ENCODE peak calls at places on chromosomes 5 and 9, in five cellular contexts. K is endodermal cell, I is fibroblast of lung, G is body of pancreas, S is PC-9. B is an unnamed sample.
A peak's percentile ranks its signal among the peaks of the same experiment; 100 is the strongest.

GRCh38 chr5:172102913-172103629 is 85.0 kb downstream of the STK10 start:
- DNase-seq in S (peak; percentile 84), I (peak; percentile 99), K (peak; percentile 68), G (no peak), B (peak; percentile 97)

GRCh38 chr9:88378317-88378716 is 9.9 kb upstream of the SPIN1 start:
- DNase-seq in G (no peak), K (peak; percentile 84), S (no peak), I (no peak), B (peak; percentile 11)

GRCh38 chr5:149496166-149496565 is 55.1 kb downstream of the CSNK1A1 start:
- DNase-seq in S (no peak), G (no peak), I (peak; percentile 64), K (no peak), B (no peak)

GRCh38 chr5:172913117-172913850 is 45.9 kb upstream of the RPL26L1 start:
- DNase-seq in I (no peak), K (no peak), G (peak; percentile 72), S (no peak), B (no peak)

GRCh38 chr5:172546196-172546595 is 91.9 kb upstream of the SH3PXD2B start:
- DNase-seq in G (no peak), S (no peak), I (no peak), K (peak; percentile 15), B (no peak)

GRCh38 chr9:6584881-6585597 is 60.5 kb downstream of the GLDC start:
- DNase-seq in I (peak; percentile 36), G (no peak), K (no peak), S (no peak), B (peak; percentile 68)

GRCh38 chr5:32004404-32004803 is 169.7 kb downstream of the GOLPH3 start:
- DNase-seq in S (no peak), K (no peak), I (no peak), G (no peak), B (no peak)

GRCh38 chr9:106717686-106718085 is 145.3 kb upstream of the ZNF462 start:
- DNase-seq in K (no peak), G (peak; percentile 35), S (peak; percentile 60), I (peak; percentile 87), B (peak; percentile 87)

GRCh38 chr9:692636-693459 is 148.6 kb upstream of the DMRT1 start:
- DNase-seq in I (no peak), S (no peak), K (peak; percentile 35), G (no peak), B (no peak)

GRCh38 chr9:129907196-129907595 is 71.9 kb downstream of the USP20 start:
- DNase-seq in S (no peak), K (no peak), I (no peak), G (no peak), B (no peak)

GRCh38 chr9:74056023-74056422 is 441.1 kb upstream of the RORB start:
- DNase-seq in K (no peak), S (no peak), I (no peak), G (no peak), B (no peak)

GRCh38 chr5:40578501-40579451 is 100.9 kb upstream of the PTGER4 start:
- DNase-seq in K (no peak), I (peak; percentile 12), G (no peak), S (peak; percentile 61), B (peak; percentile 45)

GRCh38 chr9:70410368-70410767 is 4.1 kb downstream of the KLF9 start:
- DNase-seq in K (no peak), I (peak; percentile 74), S (no peak), G (no peak), B (peak; percentile 65)

GRCh38 chr5:117788596-117788995 is 1199.8 kb downstream of the DTWD2 start:
- DNase-seq in K (no peak), I (no peak), G (no peak), S (no peak), B (peak; percentile 5)

GRCh38 chr5:84603557-84604185 is 219.0 kb upstream of the EDIL3 start:
- DNase-seq in S (no peak), G (peak; percentile 7), I (peak; percentile 97), K (no peak), B (peak; percentile 60)

GRCh38 chr5:28927559-28928326 is 1889.4 kb upstream of the CDH9 start:
- DNase-seq in S (no peak), G (no peak), I (no peak), K (no peak), B (no peak)

GRCh38 chr9:113536483-113537226 is 73.1 kb downstream of the RGS3 start:
- DNase-seq in G (no peak), K (peak; percentile 61), I (peak; percentile 15), S (no peak), B (no peak)

GRCh38 chr5:173736923-173737412 is 120.5 kb upstream of the BOD1 start:
- DNase-seq in I (no peak), S (no peak), K (no peak), G (no peak), B (no peak)

GRCh38 chr9:134778841-134779411 is 101.7 kb upstream of the FCN2 start:
- DNase-seq in I (peak; percentile 73), K (peak; percentile 93), S (peak; percentile 56), G (peak; percentile 65), B (peak; percentile 59)

GRCh38 chr5:83035373-83036170 is 41.6 kb downstream of the TMEM167A start:
- DNase-seq in K (no peak), I (no peak), G (peak; percentile 26), S (no peak), B (no peak)

GRCh38 chr9:134226221-134226930 is 62.0 kb upstream of the RNU6ATAC start:
- DNase-seq in I (no peak), G (no peak), S (no peak), K (no peak), B (peak; percentile 62)

GRCh38 chr5:174596429-174596828 is 128.0 kb upstream of the MSX2 start:
- DNase-seq in S (peak; percentile 66), I (peak; percentile 73), G (no peak), K (no peak), B (peak; percentile 2)

GRCh38 chr9:73577867-73578266 is 426.2 kb downstream of the ANXA1 start:
- DNase-seq in G (no peak), S (no peak), I (peak; percentile 75), K (no peak), B (peak; percentile 39)

GRCh38 chr9:124869986-124870560 is 8.1 kb downstream of the ARPC5L start:
- DNase-seq in S (no peak), G (peak; percentile 59), I (peak; percentile 35), K (no peak), B (peak; percentile 48)

DNA sequence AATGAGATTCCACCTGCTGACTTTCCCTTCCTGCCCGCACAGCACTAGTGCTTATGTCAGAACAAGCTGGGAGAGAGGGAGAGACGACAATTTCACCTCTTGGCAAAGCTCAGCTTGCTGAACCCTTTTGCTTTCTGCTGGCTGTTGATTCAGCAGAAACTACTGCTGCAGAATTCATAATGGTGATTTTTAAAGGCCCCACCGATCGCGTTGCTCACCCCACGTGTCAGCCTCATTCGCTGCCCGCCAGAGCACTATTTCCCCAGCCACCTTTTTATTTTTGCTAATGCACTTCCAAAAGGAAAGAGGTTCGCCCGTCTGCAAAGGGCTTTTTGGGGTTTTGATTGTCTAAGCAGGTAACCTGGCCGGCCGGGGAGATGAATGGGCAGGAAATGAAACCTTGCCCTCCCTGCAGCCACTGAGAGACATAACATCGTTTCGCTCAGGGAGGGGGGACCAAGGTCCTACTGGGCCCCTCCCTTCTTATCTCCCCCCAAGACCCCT is 1.3 kb downstream of the PPP2R2B start:
- DNase-seq in G (peak; percentile 13), K (peak; percentile 56), I (peak; percentile 26), S (no peak), B (no peak)
- H3K4me3 ChIP-seq in G (peak overlapping the region; percentile 44), K (peak overlapping the region; percentile 83), I (no peak overlapping the region), S (no peak overlapping the region), B (no peak overlapping the region)

DNA sequence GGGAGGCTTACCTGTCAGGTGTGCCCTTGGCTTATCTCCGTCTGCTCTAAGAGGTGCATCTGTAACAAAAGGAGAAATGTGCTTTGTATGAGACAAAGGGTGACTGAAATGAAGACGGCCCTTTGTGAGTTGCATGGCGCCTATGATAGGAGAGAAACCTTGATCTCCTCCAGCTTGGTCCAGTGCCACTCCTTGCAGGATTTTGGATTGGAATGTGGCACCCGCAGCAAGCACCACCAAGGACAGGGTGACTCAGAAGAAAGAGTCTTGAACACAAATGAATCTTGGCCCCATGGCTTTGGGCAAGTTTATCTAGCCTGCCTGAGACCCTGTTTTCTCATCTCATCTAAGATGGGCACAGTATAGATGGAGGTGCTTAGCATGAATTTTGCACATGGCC is 13.4 kb downstream of the TNFSF15 start:
- DNase-seq in S (no peak), G (no peak), K (no peak), I (no peak), B (no peak)
- TF ChIP-seq CTCF in S (no peak), G (no peak), K (no peak), I (no peak), B (no peak)

GRCh38 chr5:38445374-38446028 is 110.9 kb downstream of the LIFR start:
- DNase-seq in K (peak; percentile 58), I (peak; percentile 45), S (no peak), G (peak; percentile 35), B (peak; percentile 34)

GRCh38 chr5:38443390-38443789 is 113.1 kb downstream of the LIFR start:
- DNase-seq in I (no peak), K (no peak), S (no peak), G (no peak), B (no peak)

GRCh38 chr5:38447786-38448185 is 108.7 kb downstream of the LIFR start:
- DNase-seq in S (no peak), K (no peak), I (no peak), G (no peak), B (no peak)

GRCh38 chr5:38448553-38449350 is 107.7 kb downstream of the LIFR start:
- DNase-seq in I (no peak), G (no peak), K (peak; percentile 24), S (no peak), B (no peak)

GRCh38 chr5:38446029-38446522 is 110.4 kb downstream of the LIFR start:
- DNase-seq in G (no peak), K (no peak), I (no peak), S (no peak), B (no peak)
- H3K4me3 ChIP-seq in G (no peak overlapping the region), K (no peak overlapping the region), I (no peak overlapping the region), S (no peak overlapping the region), B (peak overlapping the region; percentile 54)

GRCh38 chr5:79257314-79257713 is 21.4 kb downstream of the JMY start:
- DNase-seq in K (no peak), G (no peak), I (no peak), S (no peak), B (no peak)

GRCh38 chr5:79258801-79259200 is 22.9 kb downstream of the JMY start:
- DNase-seq in K (no peak), I (no peak), S (no peak), G (no peak), B (no peak)

GRCh38 chr5:79256563-79256962 is 20.6 kb downstream of the JMY start:
- DNase-seq in G (no peak), S (no peak), I (no peak), K (no peak), B (no peak)

GRCh38 chr5:79259383-79259782 is 23.5 kb downstream of the JMY start:
- DNase-seq in G (no peak), I (no peak), K (no peak), S (no peak), B (no peak)

GRCh38 chr5:79255786-79256557 is 20.0 kb downstream of the JMY start:
- DNase-seq in I (peak; percentile 25), S (no peak), K (peak; percentile 92), G (peak; percentile 56), B (peak; percentile 47)
- TF ChIP-seq CTCF in I (peak; percentile 61), S (peak; percentile 62), K (peak; percentile 92), G (peak; percentile 44), B (peak; percentile 78)